ENCODE peak calls at places on chromosomes 1 and 21, in six cellular contexts. F, B, M, L, E and Y are unnamed samples.

GRCh38 chr1:207021139-207021861 is 11.3 kb downstream of the C1orf116 start:
- DNase-seq in M (no peak), F (no peak), B (no peak), E (no peak), L (no peak), Y (no peak)

GRCh38 chr1:206535853-206536188 is 28.5 kb downstream of the RASSF5 start:
- DNase-seq in B (no peak), F (no peak), M (no peak), E (no peak), L (no peak), Y (no peak)

GRCh38 chr1:21292991-21293536 is 2.8 kb upstream of the ECE1 start:
- DNase-seq in B (peak), E (peak), F (no peak), L (no peak), M (peak), Y (no peak)

GRCh38 chr1:147202576-147202975 is 22.6 kb downstream of the FMO5 start:
- DNase-seq in B (no peak), F (no peak), E (no peak), L (no peak), M (no peak), Y (no peak)

GRCh38 chr1:180565472-180565871 is 6.7 kb downstream of the OVAAL start:
- DNase-seq in E (no peak), B (no peak), F (no peak), M (no peak), L (no peak), Y (no peak)

GRCh38 chr21:38985423-38986378 is 180.0 kb downstream of the ETS2 start:
- DNase-seq in E (no peak), M (no peak), F (peak), L (peak), B (no peak), Y (no peak)

GRCh38 chr1:12125422-12126355 is 41.1 kb upstream of the TNFRSF1B start:
- DNase-seq in F (no peak), M (no peak), L (peak), B (no peak), E (no peak), Y (no peak)

GRCh38 chr1:219081943-219082925 is 91.4 kb upstream of the LYPLAL1 start:
- DNase-seq in E (no peak), F (no peak), M (no peak), B (no peak), L (no peak), Y (no peak)

GRCh38 chr1:25450894-25451293 is 20.2 kb downstream of the MACO1 start:
- DNase-seq in E (no peak), L (no peak), B (no peak), F (no peak), M (no peak), Y (no peak)

GRCh38 chr1:40161888-40162397 is 756 bp downstream of the RLF start:
- DNase-seq in M (no peak), L (no peak), B (no peak), F (no peak), E (no peak), Y (no peak)

GRCh38 chr1:114718661-114719423 is 2.3 kb upstream of the NRAS start:
- DNase-seq in F (no peak), L (no peak), M (no peak), E (no peak), B (no peak), Y (no peak)

GRCh38 chr1:225114354-225114995 is 185.0 kb downstream of the DNAH14 start:
- DNase-seq in B (no peak), E (no peak), F (no peak), M (no peak), L (no peak), Y (no peak)

GRCh38 chr1:192732787-192733186 is 76.1 kb upstream of the RGS2 start:
- DNase-seq in L (no peak), B (no peak), M (no peak), F (no peak), E (peak), Y (no peak)

GRCh38 chr1:202107801-202108731 is 14.7 kb upstream of the GPR37L1 start:
- DNase-seq in B (no peak), F (no peak), M (no peak), E (no peak), L (peak), Y (no peak)

GRCh38 chr1:4144349-4144971 is 244.4 kb upstream of the C1orf174 start:
- DNase-seq in L (no peak), F (no peak), E (no peak), B (no peak), M (no peak), Y (no peak)

GRCh38 chr21:44854391-44854663 is 19.2 kb downstream of the PTTG1IP start:
- DNase-seq in F (no peak), L (no peak), B (no peak), E (no peak), M (no peak), Y (no peak)

GRCh38 chr1:46131727-46132528 is 501 bp downstream of the PIK3R3 start:
- DNase-seq in L (no peak), E (peak), M (no peak), F (peak), B (peak), Y (no peak)

GRCh38 chr1:14901371-14901954 is 252.1 kb upstream of the TMEM51 start:
- DNase-seq in B (no peak), F (no peak), L (no peak), E (no peak), M (no peak), Y (no peak)

GRCh38 chr1:24957808-24958752 is 28.0 kb upstream of the RUNX3 start:
- DNase-seq in B (no peak), E (no peak), M (no peak), L (no peak), F (no peak), Y (no peak)

GRCh38 chr1:234730542-234731370 is 120.8 kb upstream of the IRF2BP2 start:
- DNase-seq in M (peak), B (peak), E (peak), F (no peak), L (no peak), Y (no peak)

GRCh38 chr1:84928979-84929378 is 36.0 kb upstream of the LPAR3 start:
- DNase-seq in E (no peak), M (no peak), B (no peak), L (no peak), F (no peak), Y (no peak)

GRCh38 chr21:17491716-17492414 is 21.0 kb upstream of the CXADR start:
- DNase-seq in F (no peak), M (no peak), B (no peak), L (no peak), E (no peak), Y (peak)

GRCh38 chr1:98340511-98340910 is 321.0 kb upstream of the SNX7 start:
- DNase-seq in M (no peak), L (no peak), F (no peak), E (no peak), B (no peak), Y (no peak)

GRCh38 chr1:66860529-66860928 is 59.5 kb upstream of the INSL5 start:
- DNase-seq in M (no peak), B (no peak), L (no peak), E (no peak), F (no peak), Y (no peak)

GRCh38 chr1:171670739-171671138 is 18.3 kb upstream of the MYOC start:
- DNase-seq in F (no peak), L (no peak), M (no peak), E (no peak), B (no peak), Y (no peak)

GRCh38 chr1:220371324-220371723 is 99.1 kb upstream of the RAB3GAP2 start:
- DNase-seq in E (peak), F (no peak), L (no peak), M (no peak), B (no peak), Y (no peak)

GRCh38 chr1:44154049-44154448 is 12.6 kb upstream of the KLF18 start:
- DNase-seq in E (no peak), F (no peak), B (no peak), L (no peak), M (no peak), Y (no peak)

GRCh38 chr1:156497078-156497742 is 3.4 kb downstream of the MEF2D start:
- DNase-seq in L (no peak), E (peak), B (no peak), M (no peak), F (peak), Y (no peak)

GRCh38 chr1:233304489-233305102 is 9.1 kb upstream of the PCNX2 start:
- DNase-seq in M (no peak), F (no peak), B (peak), L (no peak), E (peak), Y (no peak)

GRCh38 chr1:169395956-169396355 is 28.0 kb downstream of the BLZF1 start:
- DNase-seq in E (no peak), L (no peak), F (no peak), M (no peak), B (no peak), Y (no peak)

GRCh38 chr1:2229921-2230700 is 2.0 kb downstream of the SKI start:
- DNase-seq in M (no peak), F (peak), L (peak), E (no peak), B (no peak), Y (no peak)

GRCh38 chr21:33023574-33024277 is 2.0 kb upstream of the OLIG2 start:
- DNase-seq in E (no peak), L (no peak), M (no peak), F (no peak), B (no peak), Y (no peak)

GRCh38 chr1:200206340-200206739 is 178.8 kb downstream of the NR5A2 start:
- DNase-seq in L (no peak), B (no peak), M (no peak), E (no peak), F (no peak), Y (peak)

GRCh38 chr21:25149022-25149421 is 458.3 kb downstream of the MRPL39 start:
- DNase-seq in M (no peak), B (no peak), E (no peak), L (no peak), F (no peak), Y (no peak)

DNA sequence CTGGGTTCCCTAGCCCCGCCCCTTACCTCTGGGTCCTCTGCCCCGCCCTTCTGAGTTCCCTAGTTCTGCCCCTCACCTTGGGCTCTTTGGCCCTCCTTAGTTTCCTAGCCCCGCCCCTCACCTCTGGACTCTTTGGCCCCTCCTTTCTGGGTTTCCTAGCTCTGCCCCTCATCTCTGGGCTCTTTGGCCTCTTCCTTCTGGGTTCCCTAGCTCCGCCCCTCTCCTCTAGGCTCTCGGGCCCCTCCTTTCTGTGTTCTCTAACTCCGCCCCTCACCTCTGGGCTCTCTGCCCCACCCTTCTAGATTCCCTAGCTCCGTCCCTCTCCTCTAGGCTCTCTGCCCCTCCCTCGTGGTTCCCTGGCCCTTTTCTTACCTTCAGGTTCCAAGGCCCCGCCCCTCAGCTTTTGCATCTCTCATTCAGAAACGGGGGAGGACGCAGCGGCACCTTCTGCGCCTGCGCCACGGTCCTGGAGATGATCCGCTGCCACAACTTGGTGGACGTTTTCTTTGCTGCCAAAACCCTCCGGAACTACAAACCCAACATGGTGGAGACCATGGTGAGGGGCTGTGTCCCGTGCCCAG is 88.5 kb downstream of the PTPRU start:
- DNase-seq in E (no peak), L (no peak), F (no peak), B (no peak), M (no peak), Y (no peak)
- H3K4me3 ChIP-seq in E (no peak), L (no peak), F (no peak), B (no peak), M (no peak), Y (no peak)

GRCh38 chr1:16420719-16421118 is 16.5 kb downstream of the SPATA21 start:
- DNase-seq in F (no peak), L (no peak), M (peak), B (peak), E (peak), Y (no peak)
- H3K4me3 ChIP-seq in F (no peak), L (no peak), M (no peak), B (peak), E (peak), Y (no peak)

GRCh38 chr1:228397454-228397786 is 9.2 kb downstream of the TRIM11 start:
- DNase-seq in E (no peak), B (no peak), F (no peak), L (peak), M (no peak), Y (no peak)
- H3K4me3 ChIP-seq in E (no peak), B (no peak), F (no peak), L (no peak), M (no peak), Y (no peak)

DNA sequence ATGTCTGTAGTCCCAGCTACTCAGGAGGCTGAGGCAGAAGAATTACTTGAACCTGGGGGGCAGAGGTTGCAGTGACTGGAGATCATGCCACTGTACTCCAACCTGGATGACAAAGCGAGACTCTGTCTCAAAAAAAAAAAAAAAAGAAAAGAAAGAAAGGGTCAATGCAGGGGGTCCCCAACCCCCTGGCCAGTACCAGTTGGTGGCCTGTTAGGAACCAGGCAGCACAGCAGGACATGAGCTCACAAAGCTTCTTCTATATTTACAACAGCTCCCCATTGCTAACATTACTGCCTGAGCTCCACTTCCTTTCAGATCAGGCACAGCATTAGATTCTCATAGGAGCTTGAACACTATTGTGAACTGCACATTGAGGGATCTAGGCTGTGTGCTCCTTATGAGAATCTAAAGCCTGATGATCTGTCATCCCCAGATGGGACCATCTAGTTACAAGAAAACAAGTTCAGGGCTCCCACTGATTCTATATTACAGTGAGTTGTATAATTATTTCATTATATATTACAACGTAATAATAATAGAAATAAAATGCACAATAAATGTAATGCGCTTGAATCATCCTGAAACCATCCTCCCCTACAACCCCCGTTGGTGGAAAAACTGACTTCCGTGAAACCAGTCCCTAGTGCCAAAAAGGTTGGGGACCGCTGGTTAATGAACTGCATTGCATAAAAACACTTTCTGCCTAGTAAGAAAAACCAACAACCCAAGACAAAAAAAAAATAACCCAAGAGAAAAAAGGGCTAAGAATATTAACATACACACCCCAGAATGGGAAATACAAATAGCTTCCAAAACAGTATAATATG is 2.8 kb downstream of the ZBTB8OS start:
- DNase-seq in F (no peak), L (no peak), M (no peak), E (peak), B (no peak), Y (no peak)
- H3K4me3 ChIP-seq in F (no peak), L (no peak), M (peak), E (peak), B (no peak), Y (no peak)

DNA sequence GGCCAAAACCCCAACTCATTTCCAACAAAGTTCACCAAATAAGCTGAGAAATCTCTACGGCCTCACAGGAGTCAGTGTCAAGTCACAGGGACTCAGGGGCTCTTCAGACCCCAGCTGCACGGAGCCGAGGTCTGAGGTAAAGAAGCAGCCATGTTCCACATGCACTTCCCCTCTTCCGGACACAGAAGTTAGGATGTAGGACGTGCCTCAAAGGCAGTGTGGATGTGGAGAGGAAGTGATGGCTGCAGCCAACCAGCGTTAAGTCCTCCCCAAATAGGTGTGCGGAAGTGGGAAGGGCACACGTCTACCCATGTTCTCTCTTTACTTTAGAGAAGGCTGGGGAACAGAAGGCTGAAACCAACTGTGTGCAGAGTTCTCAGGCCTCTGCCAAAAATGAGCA is 14.6 kb upstream of the NCF2 start:
- DNase-seq in B (no peak), F (no peak), E (no peak), M (peak), L (peak), Y (no peak)
- H3K4me3 ChIP-seq in B (no peak), F (no peak), E (no peak), M (peak), L (no peak), Y (no peak)

GRCh38 chr1:236144033-236144432 is 1.7 kb downstream of the GPR137B start:
- DNase-seq in B (no peak), M (no peak), L (no peak), F (no peak), E (no peak), Y (no peak)
- H3K4me3 ChIP-seq in B (no peak), M (peak), L (peak), F (peak), E (peak), Y (peak)

DNA sequence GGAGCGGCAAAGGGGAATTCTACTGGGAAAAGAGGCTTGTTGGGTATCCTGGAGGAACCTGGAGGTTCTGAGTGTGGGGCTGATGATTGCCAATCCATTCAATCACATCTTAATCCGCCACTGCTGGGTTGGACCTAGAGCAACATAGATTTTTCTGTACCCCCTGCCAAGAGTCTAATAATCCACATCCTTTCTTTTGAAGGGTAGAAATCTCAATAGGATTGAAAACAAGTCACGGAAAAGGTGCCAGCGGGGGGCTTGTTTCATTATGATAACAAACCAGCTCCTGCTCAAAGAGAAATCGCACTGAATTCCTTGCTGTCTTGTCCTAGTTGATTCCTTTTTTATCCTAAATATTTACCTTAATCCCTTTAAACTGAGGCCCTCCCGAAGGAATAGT is 528.5 kb downstream of the ADGRL2 start:
- DNase-seq in M (no peak), B (no peak), L (no peak), E (no peak), F (no peak), Y (no peak)
- H3K4me3 ChIP-seq in M (no peak), B (no peak), L (no peak), E (no peak), F (no peak), Y (no peak)